ENCODE peak calls at places on chromosomes 7 and 10, in four cellular contexts. I is epithelial cell of esophagus, P is AG09309, Q is breast epithelium. O is an unnamed sample.

GRCh38 chr7:110105840-110106239 is 985.1 kb upstream of the LRRN3 start:
- DNase-seq in I (peak), P (no peak), Q (no peak), O (no peak)

GRCh38 chr10:24518981-24519597 is 204.6 kb downstream of the ARHGAP21 start:
- DNase-seq in Q (peak), I (peak), P (no peak), O (peak)

GRCh38 chr7:92836489-92837213 is at the start of gene CDK6:
- DNase-seq in P (no peak), Q (peak), I (peak), O (no peak)

GRCh38 chr7:101901661-101902491 is 84.5 kb downstream of the CUX1 start:
- DNase-seq in I (no peak), Q (no peak), P (no peak), O (no peak)

GRCh38 chr10:45439873-45440272 is 65.9 kb downstream of the ALOX5 start:
- DNase-seq in I (no peak), P (no peak), Q (no peak), O (no peak)

GRCh38 chr10:95133997-95134396 is 60.0 kb upstream of the ACSM6 start:
- DNase-seq in Q (no peak), P (no peak), I (peak), O (no peak)

GRCh38 chr10:80487791-80488538 is 33.9 kb downstream of the TSPAN14 start:
- DNase-seq in Q (no peak), P (no peak), I (no peak), O (no peak)

GRCh38 chr7:66355762-66356161 is 150.6 kb downstream of the TPST1 start:
- DNase-seq in P (no peak), Q (no peak), I (peak), O (no peak)

GRCh38 chr7:14446231-14446630 is 456.3 kb downstream of the DGKB start:
- DNase-seq in P (no peak), Q (no peak), I (no peak), O (no peak)

GRCh38 chr7:14449291-14449690 is 453.3 kb downstream of the DGKB start:
- DNase-seq in Q (no peak), P (no peak), I (no peak), O (no peak)

DNA sequence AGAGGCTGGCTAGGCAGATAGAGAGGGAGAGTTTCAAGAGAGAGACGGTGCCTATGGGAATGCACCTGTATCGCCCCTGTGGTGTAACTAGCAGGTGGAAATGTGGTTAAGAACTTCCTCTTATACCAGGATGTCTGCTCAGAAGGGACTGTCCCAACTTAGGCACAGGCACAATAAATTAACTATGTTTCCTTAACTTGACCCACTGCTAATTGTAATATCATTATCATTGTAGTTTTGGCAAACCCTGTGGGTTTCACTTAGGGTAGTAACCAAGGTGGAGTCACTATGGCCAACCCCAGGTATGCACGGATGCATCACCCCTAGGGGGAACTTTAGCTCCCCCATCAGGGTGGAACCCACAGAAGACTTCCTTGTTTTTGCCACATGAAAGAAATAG is 455.7 kb downstream of the DGKB start:
- DNase-seq in P (no peak), Q (no peak), I (no peak), O (no peak)
- TF ChIP-seq CTCF in P (no peak), Q (no peak), I (no peak), O (no peak)

DNA sequence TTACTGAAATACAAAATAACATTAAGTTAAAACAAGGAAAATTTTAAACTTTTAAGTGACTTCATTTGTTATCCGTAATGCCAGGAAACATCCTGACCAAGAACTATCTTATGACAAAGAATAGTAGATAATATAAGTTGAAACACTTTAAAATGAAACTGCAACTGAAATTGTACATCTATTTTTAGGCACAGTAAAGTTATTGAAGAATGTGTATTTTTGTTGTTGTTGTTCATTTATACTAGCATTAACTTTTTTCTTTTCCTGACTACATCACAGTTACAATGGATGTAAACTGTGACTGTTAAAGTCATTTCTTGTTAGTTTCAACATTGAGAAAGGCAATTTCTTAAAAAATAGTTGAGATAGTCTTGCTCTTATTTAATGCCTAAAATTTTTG is 2.6 kb downstream of the CPED1 start:
- DNase-seq in Q (no peak), P (no peak), I (no peak), O (no peak)
- H3K4me3 ChIP-seq in Q (peak), P (peak), I (no peak), O (no peak)

DNA sequence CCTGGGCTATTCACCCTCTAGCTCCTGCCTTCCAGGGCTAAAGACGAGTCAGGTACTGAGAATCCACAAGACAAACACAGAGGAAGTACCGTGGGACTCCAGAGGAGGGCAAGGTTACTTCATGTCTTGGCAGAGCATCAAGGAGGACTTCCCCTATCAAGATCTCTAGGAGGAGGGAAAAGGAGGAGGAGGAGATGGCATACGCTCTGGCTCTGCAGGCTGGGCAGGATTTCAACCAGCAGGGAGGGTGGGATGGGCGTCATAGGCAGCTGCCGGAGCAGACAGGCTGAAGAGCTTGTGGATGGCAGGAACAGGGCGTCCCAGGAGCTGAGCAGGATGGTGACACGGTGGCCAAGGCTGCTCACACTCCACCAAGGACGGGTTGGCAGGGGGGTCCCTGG is 21.3 kb downstream of the MDH2 start:
- DNase-seq in Q (peak), I (peak), P (peak), O (peak)
- TF ChIP-seq CTCF in Q (peak), I (peak), P (peak), O (peak)

DNA sequence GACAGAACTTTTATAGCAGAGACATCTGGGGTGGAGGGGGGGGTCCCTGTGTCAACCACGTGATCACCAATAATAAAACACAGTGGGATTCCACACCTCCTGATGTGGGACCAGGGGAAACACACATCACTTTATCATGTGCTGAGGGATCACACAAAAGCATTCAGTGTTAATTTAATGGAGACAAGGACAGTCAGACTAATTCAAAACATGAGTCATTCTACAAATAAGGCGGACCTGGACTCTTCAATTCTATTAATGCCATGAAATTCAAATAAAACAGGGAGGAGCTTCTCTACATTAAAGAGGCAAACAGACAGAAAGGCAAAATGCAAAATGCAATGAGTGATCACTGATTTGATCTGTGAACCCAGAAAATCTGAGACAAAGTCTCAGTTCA is 67.3 kb upstream of the PFKP start:
- DNase-seq in Q (no peak), P (no peak), I (no peak), O (no peak)
- H3K4me3 ChIP-seq in Q (no peak), P (no peak), I (no peak), O (no peak)

GRCh38 chr10:114704720-114705119 is 46.6 kb upstream of the ABLIM1 start:
- DNase-seq in I (no peak), P (no peak), Q (no peak), O (no peak)

GRCh38 chr10:114698271-114699185 is 40.5 kb upstream of the ABLIM1 start:
- DNase-seq in I (no peak), Q (no peak), P (no peak), O (no peak)

GRCh38 chr10:114708084-114708483 is 50.0 kb upstream of the ABLIM1 start:
- DNase-seq in P (no peak), I (no peak), Q (no peak), O (no peak)

GRCh38 chr10:114706458-114707055 is 48.5 kb upstream of the ABLIM1 start:
- DNase-seq in P (no peak), I (peak), Q (no peak), O (no peak)

DNA sequence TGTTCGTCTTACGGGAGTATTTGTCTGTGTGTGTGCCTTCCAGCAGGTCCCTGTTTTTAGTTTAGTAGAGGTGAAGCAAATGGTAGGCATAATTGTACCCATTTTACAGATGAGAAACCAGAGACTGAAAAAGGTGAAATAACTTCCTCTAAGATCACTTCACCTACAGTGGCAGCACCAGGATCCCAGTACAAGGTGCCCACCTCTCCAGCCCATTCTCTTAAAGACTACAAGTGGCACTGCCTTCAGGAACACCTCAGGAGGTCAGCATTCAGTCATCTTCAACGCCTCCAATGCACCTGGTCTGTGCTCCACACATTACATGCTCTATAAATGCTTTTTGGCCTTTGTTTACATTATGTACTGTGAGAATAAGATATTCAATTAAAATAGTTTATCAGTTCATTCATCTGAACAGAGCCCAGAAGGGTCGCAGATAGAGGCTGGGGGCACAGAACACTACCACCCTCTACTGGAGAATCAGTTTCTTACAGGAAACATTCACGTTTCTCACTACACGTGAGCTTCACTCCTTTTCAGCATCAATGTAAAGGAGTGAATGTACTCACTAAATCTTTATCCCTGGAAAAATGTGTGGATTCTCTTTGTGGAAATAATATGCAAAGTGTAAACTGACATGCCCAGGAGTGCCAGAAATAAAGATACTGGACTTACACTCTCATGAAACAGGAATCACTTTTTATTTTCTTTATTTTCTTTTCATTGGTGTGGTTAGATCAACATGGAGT is 45.5 kb upstream of the ABLIM1 start:
- DNase-seq in P (no peak), I (peak), Q (no peak), O (no peak)
- TF ChIP-seq CTCF in P (peak), I (peak), Q (peak), O (peak)

GRCh38 chr10:104648421-104648820 is 7.3 kb downstream of the SORCS3 start:
- DNase-seq in I (no peak), Q (no peak), P (no peak), O (no peak)
- H3K4me3 ChIP-seq in I (no peak), Q (no peak), P (no peak), O (no peak)